ENCODE peak calls at places on chromosome 10, in four cellular contexts. One of them, this sample, is unnamed.
A peak's percentile ranks its signal among the peaks of the same experiment; 100 is the strongest.

GRCh38 chr10:69761320-69761719 is 40.4 kb upstream of the COL13A1 start:
- DNase-seq in HepG2: no peak
- DNase-seq in H1: no peak
- DNase-seq in GM12878: no peak
- DNase-seq in this sample: no peak

GRCh38 chr10:73163096-73163495 is 4.7 kb downstream of the ECD start:
- DNase-seq in GM12878: no peak
- DNase-seq in HepG2: no peak
- DNase-seq in H1: no peak
- DNase-seq in this sample: no peak

GRCh38 chr10:21134645-21135395 is 237.7 kb upstream of the NEBL start:
- DNase-seq in GM12878: no peak
- DNase-seq in HepG2: peak; percentile 27
- DNase-seq in H1: no peak
- DNase-seq in this sample: no peak

GRCh38 chr10:96043895-96044580 is 655 bp downstream of the CCNJ start:
- DNase-seq in HepG2: peak; percentile 24
- DNase-seq in GM12878: no peak
- DNase-seq in H1: no peak
- DNase-seq in this sample: peak; percentile 62

GRCh38 chr10:22620140-22620857 is 94.1 kb downstream of the PIP4K2A start:
- DNase-seq in GM12878: no peak
- DNase-seq in H1: no peak
- DNase-seq in HepG2: no peak
- DNase-seq in this sample: no peak

GRCh38 chr10:1395025-1395981 is 339.1 kb downstream of the WDR37 start:
- DNase-seq in HepG2: no peak
- DNase-seq in H1: no peak
- DNase-seq in GM12878: no peak
- DNase-seq in this sample: no peak

GRCh38 chr10:72389022-72389421 is 34.3 kb upstream of the DNAJB12 start:
- DNase-seq in GM12878: no peak
- DNase-seq in HepG2: no peak
- DNase-seq in H1: no peak
- DNase-seq in this sample: no peak

GRCh38 chr10:102280397-102281015 is 35.2 kb downstream of the GBF1 start:
- DNase-seq in H1: no peak
- DNase-seq in GM12878: no peak
- DNase-seq in HepG2: no peak
- DNase-seq in this sample: no peak

GRCh38 chr10:44850356-44850934 is 60.7 kb upstream of the TMEM72 start:
- DNase-seq in HepG2: no peak
- DNase-seq in H1: no peak
- DNase-seq in GM12878: no peak
- DNase-seq in this sample: no peak

GRCh38 chr10:82811621-82812020 is 936.6 kb downstream of the NRG3 start:
- DNase-seq in HepG2: no peak
- DNase-seq in GM12878: no peak
- DNase-seq in H1: peak; percentile 7
- DNase-seq in this sample: peak; percentile 12

GRCh38 chr10:124221356-124222297 is 128.2 kb upstream of the CHST15 start:
- DNase-seq in GM12878: peak; percentile 83
- DNase-seq in HepG2: no peak
- DNase-seq in H1: no peak
- DNase-seq in this sample: no peak

GRCh38 chr10:6328708-6329423 is 126.1 kb downstream of the PFKFB3 start:
- DNase-seq in H1: no peak
- DNase-seq in GM12878: no peak
- DNase-seq in HepG2: no peak
- DNase-seq in this sample: no peak

GRCh38 chr10:20369863-20370736 is 527.0 kb downstream of the NEBL start:
- DNase-seq in GM12878: no peak
- DNase-seq in H1: peak; percentile 7
- DNase-seq in HepG2: no peak
- DNase-seq in this sample: no peak

GRCh38 chr10:24269476-24269875 is 60.5 kb downstream of the KIAA1217 start:
- DNase-seq in H1: no peak
- DNase-seq in HepG2: no peak
- DNase-seq in GM12878: no peak
- DNase-seq in this sample: no peak

DNA sequence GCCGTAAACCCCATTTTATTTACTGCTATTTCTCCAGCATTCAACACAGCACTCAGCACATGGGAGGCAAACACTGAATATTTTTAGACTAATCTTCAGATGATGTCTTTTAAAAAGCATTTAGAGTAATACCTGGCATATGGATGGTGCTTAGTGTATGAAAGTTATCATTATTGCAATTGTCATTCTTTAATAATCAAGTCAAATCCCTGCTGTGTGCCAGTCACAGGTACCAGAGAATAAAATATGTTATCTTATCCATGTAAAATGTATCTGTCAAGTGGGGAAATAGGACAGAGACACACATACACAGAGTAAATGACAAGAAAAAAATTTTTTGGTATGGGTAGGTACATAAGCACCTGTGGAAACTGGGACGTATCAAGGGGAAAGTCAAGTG is 18.5 kb downstream of the ANKRD22 start:
- DNase-seq in GM12878: no peak
- DNase-seq in H1: no peak
- DNase-seq in HepG2: no peak
- DNase-seq in this sample: no peak
- TF ChIP-seq EP300 in GM12878: no peak
- TF ChIP-seq EP300 in H1: no peak
- TF ChIP-seq EP300 in HepG2: no peak
- TF ChIP-seq EP300 in this sample: no peak

GRCh38 chr10:87684001-87684628 is 24.4 kb downstream of the PAPSS2 start:
- DNase-seq in HepG2: no peak
- DNase-seq in GM12878: no peak
- DNase-seq in H1: no peak
- DNase-seq in this sample: no peak
- TF ChIP-seq KDM1A in HepG2: no peak
- TF ChIP-seq KDM1A in GM12878: no peak
- TF ChIP-seq KDM1A in H1: no peak
- TF ChIP-seq KDM1A in this sample: no peak

GRCh38 chr10:132167976-132168375 is 18.8 kb upstream of the DPYSL4 start:
- DNase-seq in HepG2: no peak
- DNase-seq in H1: no peak
- DNase-seq in GM12878: no peak
- DNase-seq in this sample: no peak
- TF ChIP-seq CBX5 in HepG2: no peak
- TF ChIP-seq CBX5 in H1: no peak
- TF ChIP-seq CBX5 in GM12878: no peak
- TF ChIP-seq CBX5 in this sample: no peak

GRCh38 chr10:43419997-43420368 is 11.0 kb upstream of the HNRNPF start:
- DNase-seq in HepG2: no peak
- DNase-seq in GM12878: no peak
- DNase-seq in H1: no peak
- DNase-seq in this sample: no peak

GRCh38 chr10:43421201-43421507 is 12.2 kb upstream of the HNRNPF start:
- DNase-seq in GM12878: no peak
- DNase-seq in H1: no peak
- DNase-seq in HepG2: no peak
- DNase-seq in this sample: no peak

GRCh38 chr10:43421519-43421918 is 12.5 kb upstream of the HNRNPF start:
- DNase-seq in HepG2: no peak
- DNase-seq in H1: no peak
- DNase-seq in GM12878: no peak
- DNase-seq in this sample: no peak

GRCh38 chr10:43417950-43418768 is 9.2 kb upstream of the HNRNPF start:
- DNase-seq in H1: no peak
- DNase-seq in GM12878: peak; percentile 78
- DNase-seq in HepG2: peak; percentile 92
- DNase-seq in this sample: peak; percentile 97

GRCh38 chr10:43420369-43421200 is 11.6 kb upstream of the HNRNPF start:
- DNase-seq in GM12878: no peak
- DNase-seq in H1: no peak
- DNase-seq in HepG2: peak; percentile 96
- DNase-seq in this sample: peak; percentile 81
- TF ChIP-seq EP300 in GM12878: no peak
- TF ChIP-seq EP300 in H1: no peak
- TF ChIP-seq EP300 in HepG2: peak; percentile 92
- TF ChIP-seq EP300 in this sample: no peak

GRCh38 chr10:131093795-131094366 is 217.6 kb downstream of the TCERG1L start:
- DNase-seq in H1: no peak
- DNase-seq in GM12878: no peak
- DNase-seq in HepG2: no peak
- DNase-seq in this sample: no peak
- TF ChIP-seq KDM1A in H1: no peak
- TF ChIP-seq KDM1A in GM12878: no peak
- TF ChIP-seq KDM1A in HepG2: no peak
- TF ChIP-seq KDM1A in this sample: no peak

DNA sequence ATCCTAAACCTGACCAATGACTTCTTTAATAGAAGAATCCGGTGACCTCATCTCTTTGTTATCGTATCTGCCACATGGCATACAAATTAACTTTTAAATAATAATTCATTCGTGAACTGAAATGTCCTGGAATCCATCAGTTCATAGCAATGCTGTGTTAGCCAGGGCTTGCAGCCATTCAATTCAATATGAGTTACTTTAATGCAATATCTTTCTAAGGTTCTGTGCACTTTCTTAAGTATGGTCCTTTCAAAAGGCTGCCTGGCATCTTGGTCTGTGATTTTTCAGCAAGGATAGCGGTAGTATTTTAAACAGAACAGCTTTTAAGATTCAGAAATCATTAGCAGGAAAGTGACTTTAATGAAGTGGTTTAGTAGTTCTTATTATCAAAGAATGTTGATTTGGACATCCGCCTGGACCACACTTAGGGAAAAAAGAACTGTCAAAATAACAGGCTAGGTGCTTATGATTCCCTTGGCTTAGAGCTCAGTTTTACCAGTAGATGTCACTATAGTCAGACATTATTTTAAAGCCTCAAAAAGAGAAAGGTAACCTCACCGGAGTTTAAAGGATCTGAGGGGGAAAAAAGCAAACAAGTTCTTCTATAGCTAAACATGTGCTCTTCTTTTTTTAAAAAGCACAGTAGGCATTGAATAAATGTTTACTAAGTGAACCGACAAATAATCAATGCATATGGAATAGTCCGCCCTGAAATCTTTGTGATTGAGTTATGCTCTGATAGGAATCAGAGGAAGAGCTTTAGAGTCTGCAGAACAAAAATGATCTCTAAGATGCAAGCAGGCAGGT is 22.7 kb downstream of the SLC35G1 start:
- DNase-seq in GM12878: no peak
- DNase-seq in HepG2: peak; percentile 34
- DNase-seq in H1: no peak
- DNase-seq in this sample: no peak
- TF ChIP-seq CBX5 in GM12878: no peak
- TF ChIP-seq CBX5 in HepG2: no peak
- TF ChIP-seq CBX5 in H1: no peak
- TF ChIP-seq CBX5 in this sample: no peak

GRCh38 chr10:7902413-7902812 is 84.1 kb downstream of the TAF3 start:
- DNase-seq in HepG2: no peak
- DNase-seq in GM12878: no peak
- DNase-seq in H1: no peak
- DNase-seq in this sample: no peak

GRCh38 chr10:7908541-7909210 is 90.4 kb downstream of the TAF3 start:
- DNase-seq in GM12878: no peak
- DNase-seq in H1: no peak
- DNase-seq in HepG2: peak; percentile 92
- DNase-seq in this sample: no peak

GRCh38 chr10:7901261-7901660 is 83.0 kb downstream of the TAF3 start:
- DNase-seq in HepG2: no peak
- DNase-seq in H1: no peak
- DNase-seq in GM12878: no peak
- DNase-seq in this sample: no peak

GRCh38 chr10:7906128-7906527 is 87.8 kb downstream of the TAF3 start:
- DNase-seq in H1: no peak
- DNase-seq in HepG2: no peak
- DNase-seq in GM12878: no peak
- DNase-seq in this sample: no peak
- TF ChIP-seq EP300 in H1: no peak
- TF ChIP-seq EP300 in HepG2: no peak
- TF ChIP-seq EP300 in GM12878: no peak
- TF ChIP-seq EP300 in this sample: no peak

GRCh38 chr10:4470231-4470840 is 355.7 kb upstream of the AKR1E2 start:
- DNase-seq in HepG2: no peak
- DNase-seq in GM12878: no peak
- DNase-seq in H1: no peak
- DNase-seq in this sample: no peak
- TF ChIP-seq KDM1A in HepG2: no peak
- TF ChIP-seq KDM1A in GM12878: no peak
- TF ChIP-seq KDM1A in H1: no peak
- TF ChIP-seq KDM1A in this sample: no peak

DNA sequence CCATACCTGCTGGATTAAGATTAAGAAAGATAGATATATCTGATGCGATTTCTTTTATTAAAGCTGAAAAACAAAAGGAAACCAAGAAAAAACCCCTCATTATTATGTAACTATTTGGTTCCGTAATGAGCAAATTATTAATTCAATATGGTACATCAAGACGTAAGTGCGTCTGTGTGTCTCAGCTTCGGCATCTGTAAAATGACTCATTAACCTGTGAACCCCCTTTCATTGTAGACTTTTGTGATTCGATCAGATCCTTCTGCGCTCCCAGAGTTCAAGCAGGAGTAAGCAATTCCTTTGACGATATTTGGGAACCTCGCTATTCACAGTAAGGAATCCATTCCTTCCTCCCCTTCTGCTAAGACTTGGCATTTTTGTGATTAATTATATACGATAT is 171.8 kb upstream of the CELF2 start:
- DNase-seq in HepG2: no peak
- DNase-seq in GM12878: no peak
- DNase-seq in H1: no peak
- DNase-seq in this sample: no peak
- TF ChIP-seq CBX5 in HepG2: no peak
- TF ChIP-seq CBX5 in GM12878: no peak
- TF ChIP-seq CBX5 in H1: no peak
- TF ChIP-seq CBX5 in this sample: no peak

This sample was measured in K562.